ENCODE peak calls at places on chromosomes 6 and 20, in five cellular contexts. L, Q, T, U and W are unnamed samples.

GRCh38 chr6:122610690-122611455 is 668 bp downstream of the PKIB start:
- DNase-seq in T (peak; percentile 61), Q (peak; percentile 72), L (peak; percentile 43), U (peak; percentile 66), W (no peak)

GRCh38 chr20:57672164-57672563 is 37.7 kb downstream of the PMEPA1 start:
- DNase-seq in Q (no peak), T (no peak), L (no peak), U (peak; percentile 78), W (peak; percentile 76)

GRCh38 chr6:48255094-48255493 is 144.1 kb upstream of the PTCHD4 start:
- DNase-seq in Q (no peak), T (no peak), U (no peak), L (no peak), W (no peak)

GRCh38 chr6:170402318-170403040 is 95.9 kb downstream of the FAM120B start:
- DNase-seq in U (no peak), Q (no peak), L (peak; percentile 21), T (no peak), W (no peak)

GRCh38 chr20:58642465-58642864 is 8.6 kb upstream of the STX16 start:
- DNase-seq in T (no peak), L (no peak), U (no peak), Q (no peak), W (no peak)

GRCh38 chr20:17620371-17621228 is 50.7 kb downstream of the DSTN start:
- DNase-seq in L (no peak), T (no peak), Q (no peak), U (peak; percentile 45), W (no peak)

GRCh38 chr6:44446626-44447297 is 59.3 kb downstream of the CDC5L start:
- DNase-seq in T (no peak), Q (no peak), U (no peak), L (peak; percentile 88), W (no peak)

GRCh38 chr20:58715709-58716475 is 23.3 kb downstream of the NPEPL1 start:
- DNase-seq in T (no peak), U (no peak), Q (peak; percentile 47), L (no peak), W (peak; percentile 13)

DNA sequence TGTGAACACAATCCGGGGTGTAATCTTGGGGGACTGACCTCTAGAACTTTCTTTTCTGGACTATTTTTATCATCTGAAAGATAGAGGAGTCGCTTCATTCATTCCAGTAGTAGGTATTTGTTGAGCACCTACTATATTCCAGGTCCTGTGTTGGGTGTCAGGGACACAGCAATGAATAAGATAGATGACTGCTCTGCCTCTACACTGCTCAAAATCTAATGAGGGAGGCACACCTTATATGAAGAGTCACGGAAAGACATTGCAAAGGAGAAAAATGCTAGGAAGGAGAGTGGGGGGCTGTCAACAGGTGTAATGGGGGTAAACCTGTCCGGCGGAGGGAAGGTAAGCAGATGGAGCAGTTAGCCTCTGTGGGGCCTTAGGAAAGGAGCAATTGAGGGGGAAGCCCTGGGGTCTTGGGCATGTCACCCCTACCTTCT is 8.8 kb upstream of the COMMD7 start:
- DNase-seq in T (no peak), Q (no peak), U (no peak), L (no peak), W (no peak)
- H3K4me1 ChIP-seq in T (peaks cover 6% of the 10 kb centered on the region), Q (peaks cover 28% of the 10 kb centered on the region), U (no peaks in the 10 kb centered on the region), L (peaks cover 8% of the 10 kb centered on the region), W (no peaks in the 10 kb centered on the region)

GRCh38 chr20:21185849-21186248 is 60.0 kb downstream of the KIZ start:
- DNase-seq in Q (no peak), U (no peak), L (no peak), T (no peak), W (no peak)
- H3K4me1 ChIP-seq in Q (peaks cover 13% of the 10 kb centered on the region), U (peaks cover 8% of the 10 kb centered on the region), L (peaks cover 7% of the 10 kb centered on the region), T (peaks cover 35% of the 10 kb centered on the region), W (no peaks in the 10 kb centered on the region)

DNA sequence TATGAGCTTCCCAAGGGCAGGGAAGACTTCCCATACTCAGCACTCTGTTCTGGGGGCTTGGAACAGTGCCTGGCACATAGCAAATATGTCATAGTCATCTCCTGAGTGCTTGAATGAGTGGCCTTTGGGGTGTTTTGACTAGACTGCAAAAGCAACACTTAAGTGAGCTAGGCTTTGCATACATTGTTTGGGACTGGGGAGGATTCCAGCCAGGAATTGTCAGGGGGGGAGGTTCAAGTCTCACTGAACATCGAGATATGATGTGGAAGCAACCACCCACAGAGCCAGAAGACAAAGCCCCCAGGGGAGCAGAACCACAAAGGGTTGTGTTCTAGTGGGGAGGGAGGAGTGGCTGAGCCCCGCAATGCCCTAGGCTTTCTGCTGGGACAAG is 98.4 kb downstream of the SYCP2 start:
- DNase-seq in T (no peak), U (no peak), Q (peak; percentile 33), L (no peak), W (no peak)
- H3K4me1 ChIP-seq in T (peaks cover 33% of the 10 kb centered on the region), U (no peaks in the 10 kb centered on the region), Q (no peaks in the 10 kb centered on the region), L (peaks cover 3% of the 10 kb centered on the region), W (peaks cover 25% of the 10 kb centered on the region)

GRCh38 chr20:10483691-10484090 is 48.6 kb downstream of the SLX4IP start:
- DNase-seq in T (no peak), U (no peak), Q (no peak), L (no peak), W (no peak)
- H3K4me1 ChIP-seq in T (no peaks in the 10 kb centered on the region), U (no peaks in the 10 kb centered on the region), Q (peaks cover 5% of the 10 kb centered on the region), L (peaks cover 3% of the 10 kb centered on the region), W (no peaks in the 10 kb centered on the region)

GRCh38 chr6:108618623-108619152 is 58.0 kb downstream of the FOXO3 start:
- DNase-seq in Q (no peak), L (no peak), T (no peak), U (no peak), W (no peak)
- H3K4me1 ChIP-seq in Q (no peaks in the 10 kb centered on the region), L (peaks cover 16% of the 10 kb centered on the region), T (peaks cover 46% of the 10 kb centered on the region), U (peaks cover 10% of the 10 kb centered on the region), W (peaks cover 18% of the 10 kb centered on the region)

DNA sequence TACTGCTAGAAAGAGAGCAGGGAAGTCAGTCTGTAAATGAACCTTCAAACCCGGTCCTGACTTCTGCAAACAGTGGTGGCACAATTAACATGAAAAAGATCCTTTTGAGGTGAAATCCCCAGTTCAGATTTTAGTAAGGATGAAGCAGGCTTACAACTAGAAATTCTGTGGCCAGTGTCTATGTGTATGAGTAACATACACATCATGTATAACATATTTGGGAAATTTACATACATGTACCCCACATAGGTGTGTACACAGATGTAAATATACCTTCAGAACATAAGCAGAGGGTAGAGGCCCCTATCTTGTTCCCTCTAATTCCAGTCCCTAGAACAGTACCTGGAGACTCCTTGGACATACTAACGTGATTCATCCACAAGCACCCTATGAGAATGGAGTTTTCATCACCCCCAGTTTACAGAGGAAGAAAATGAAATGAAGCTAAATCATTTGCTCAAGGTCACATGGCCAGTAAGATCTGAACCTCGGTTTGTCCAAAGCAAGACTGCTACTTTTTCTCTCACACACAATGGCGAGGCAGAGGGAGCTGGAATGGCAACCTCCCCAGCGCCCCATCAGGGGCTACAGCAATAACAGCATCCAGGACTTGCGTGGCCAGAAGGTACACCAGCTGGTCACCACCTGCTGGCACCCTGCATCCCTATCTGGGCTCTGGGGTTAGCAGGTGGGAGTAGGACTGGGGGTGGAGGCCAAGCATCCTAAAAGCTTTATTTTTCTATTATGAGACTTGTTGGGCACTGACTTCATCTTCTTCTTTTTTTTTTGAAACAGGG is 41.6 kb downstream of the TTI1 start:
- DNase-seq in U (no peak), T (no peak), L (no peak), Q (no peak), W (no peak)
- H3K4me1 ChIP-seq in U (no peaks in the 10 kb centered on the region), T (peaks cover 16% of the 10 kb centered on the region), L (peaks cover 21% of the 10 kb centered on the region), Q (no peaks in the 10 kb centered on the region), W (peaks cover 69% of the 10 kb centered on the region)

DNA sequence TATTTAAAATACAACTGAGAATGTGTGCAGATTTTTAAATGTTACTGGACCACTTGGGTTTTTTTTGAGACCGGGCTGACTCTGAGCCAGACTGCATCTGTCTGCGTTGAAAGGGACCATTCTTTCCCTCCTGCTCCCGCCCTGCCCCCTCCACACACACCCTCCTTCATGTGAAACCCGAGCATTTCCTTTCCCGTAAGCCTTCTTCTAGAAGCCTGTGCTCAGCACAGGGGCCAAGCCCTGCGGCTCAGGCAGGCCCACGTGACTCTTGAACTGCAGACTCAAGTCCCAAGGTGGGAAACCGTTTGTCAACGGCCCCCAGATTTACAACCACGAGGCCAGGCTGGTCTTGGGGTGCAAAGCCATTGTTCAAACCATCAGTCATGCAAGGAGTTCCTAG is 82.6 kb upstream of the FOXC1 start:
- DNase-seq in T (no peak), U (peak; percentile 71), Q (no peak), L (no peak), W (no peak)
- H3K4me1 ChIP-seq in T (no peaks in the 10 kb centered on the region), U (no peaks in the 10 kb centered on the region), Q (peaks cover 3% of the 10 kb centered on the region), L (peaks cover 11% of the 10 kb centered on the region), W (no peaks in the 10 kb centered on the region)